ENCODE peak calls at places on chromosomes 7 and 10, in four cellular contexts. U is K562, D is HCT116, C is HepG2. H is an unnamed sample.
A peak's percentile ranks its signal among the peaks of the same experiment; 100 is the strongest.

GRCh38 chr10:119657725-119658124 is 6.5 kb downstream of the BAG3 start:
- DNase-seq in U (no peak), D (no peak), C (no peak), H (no peak)

GRCh38 chr7:83936056-83936703 is 258.4 kb downstream of the SEMA3A start:
- DNase-seq in U (peak; percentile 18), D (peak; percentile 69), C (peak; percentile 48), H (peak; percentile 57)

GRCh38 chr10:14450041-14450491 is 119.3 kb upstream of the FRMD4A start:
- DNase-seq in U (no peak), D (no peak), C (no peak), H (no peak)

GRCh38 chr10:98307916-98308315 is 39.9 kb upstream of the LOXL4 start:
- DNase-seq in U (no peak), D (no peak), C (no peak), H (no peak)

GRCh38 chr7:55160539-55160938 is 141.7 kb downstream of the EGFR start:
- DNase-seq in U (no peak), D (no peak), C (no peak), H (no peak)

GRCh38 chr10:103241262-103242011 is 4.2 kb upstream of the RPEL1 start:
- DNase-seq in U (no peak), D (peak; percentile 86), C (peak; percentile 50), H (no peak)

GRCh38 chr7:121832347-121832746 is 40.6 kb upstream of the PTPRZ1 start:
- DNase-seq in U (no peak), D (no peak), C (no peak), H (no peak)

GRCh38 chr7:137734221-137734620 is 112.6 kb downstream of the DGKI start:
- DNase-seq in U (no peak), D (no peak), C (no peak), H (no peak)

GRCh38 chr7:128197586-128197985 is 43.5 kb upstream of the LEP start:
- DNase-seq in U (no peak), D (no peak), C (no peak), H (peak; percentile 23)

GRCh38 chr7:133076142-133076541 is 5.7 kb downstream of the CHCHD3 start:
- DNase-seq in U (no peak), D (no peak), C (no peak), H (no peak)

GRCh38 chr7:78768859-78769258 is 684.6 kb downstream of the MAGI2 start:
- DNase-seq in U (no peak), D (no peak), C (no peak), H (peak; percentile 16)

DNA sequence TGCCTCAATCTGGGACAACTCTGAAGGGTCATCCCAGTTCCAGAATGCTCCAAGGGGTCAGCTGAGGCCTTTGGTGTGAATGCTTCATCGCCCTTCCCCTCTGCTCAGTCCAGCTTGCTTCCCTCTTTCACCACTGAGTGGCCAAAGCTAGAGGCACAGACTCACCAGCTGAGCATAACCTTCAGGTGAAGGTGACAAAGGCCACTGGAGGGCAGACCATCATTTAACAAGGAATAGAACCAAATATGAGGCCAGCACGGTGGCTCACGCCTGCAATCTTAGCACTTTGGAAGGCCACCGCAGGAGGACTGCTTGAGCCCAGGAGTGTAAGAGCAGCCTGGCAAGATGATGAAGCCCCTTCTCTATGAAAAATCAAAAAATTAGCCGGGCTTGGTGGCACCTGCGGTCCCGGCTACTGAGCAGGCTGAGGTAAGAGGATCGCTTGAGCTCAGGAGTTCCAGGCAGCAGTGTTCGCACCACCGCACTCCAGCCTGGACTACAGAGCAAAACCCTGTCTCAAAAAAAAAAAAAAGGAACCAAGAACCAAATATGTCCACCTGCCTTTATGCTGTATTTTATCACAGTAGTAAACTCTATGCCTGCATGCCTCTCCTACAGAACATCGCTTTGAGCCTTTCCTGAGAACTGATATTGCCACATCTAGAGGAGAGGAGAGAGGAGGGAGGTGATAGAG is 13.4 kb downstream of the PRKAG2 start:
- DNase-seq in U (no peak), D (no peak), C (peak; percentile 50), H (no peak)
- TF ChIP-seq CTCF in U (peak; percentile 67), D (peak; percentile 29), C (peak; percentile 67), H (no peak)

GRCh38 chr7:157669768-157670345 is 333.1 kb downstream of the DNAJB6 start:
- DNase-seq in U (no peak), D (no peak), C (no peak), H (no peak)
- TF ChIP-seq ELF1 in U (no peak), D (no peak), C (no peak), H (no peak)

GRCh38 chr10:130036296-130037065 is 72.4 kb upstream of the EBF3 start:
- DNase-seq in U (no peak), D (no peak), C (no peak), H (no peak)
- TF ChIP-seq CTCF in U (no peak), D (no peak), C (no peak), H (no peak)

DNA sequence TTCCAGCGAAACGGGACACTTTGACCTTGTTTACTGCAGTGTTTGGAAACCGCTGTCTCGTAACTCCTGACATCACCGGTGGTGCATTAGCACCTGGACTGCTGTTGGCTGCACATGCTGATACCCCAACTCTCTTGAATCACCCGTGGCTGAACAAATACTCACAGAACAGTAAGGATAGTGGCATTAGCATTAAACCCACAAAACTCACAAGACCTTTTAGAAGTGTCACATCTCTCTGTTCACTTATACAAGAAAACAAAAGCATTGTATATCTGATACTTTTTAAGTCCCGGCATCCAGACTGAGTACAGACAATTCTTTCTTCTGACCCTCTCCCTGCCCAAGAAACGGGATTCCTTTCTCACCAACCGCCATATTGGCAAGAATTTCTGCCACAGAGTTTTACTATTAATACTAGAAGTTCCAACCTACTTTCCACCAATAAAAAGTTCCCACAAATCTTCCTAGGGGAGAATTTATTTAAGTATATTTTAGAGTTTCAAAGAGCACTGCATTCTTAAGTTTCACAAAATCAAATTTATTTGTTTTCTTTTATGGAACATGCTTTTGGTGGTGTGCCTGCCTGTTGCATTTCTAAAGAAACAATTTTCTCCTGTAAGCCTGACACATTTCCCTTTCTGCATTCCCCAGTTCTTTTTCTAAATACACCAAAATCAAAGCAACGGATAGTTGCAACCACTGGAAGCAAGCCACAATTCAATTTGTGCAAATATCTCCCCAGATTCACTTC is 208.4 kb upstream of the KLF14 start:
- DNase-seq in U (peak; percentile 59), D (no peak), C (peak; percentile 70), H (no peak)
- TF ChIP-seq ELF1 in U (no peak), D (no peak), C (peak; percentile 9), H (no peak)

GRCh38 chr7:73642834-73643233 is 18.5 kb upstream of the MLXIPL start:
- DNase-seq in U (no peak), D (no peak), C (no peak), H (no peak)
- TF ChIP-seq CTCF in U (no peak), D (no peak), C (no peak), H (no peak)

GRCh38 chr7:28160551-28160991 is 20.0 kb downstream of the JAZF1 start:
- DNase-seq in U (no peak), D (no peak), C (no peak), H (no peak)
- TF ChIP-seq ELF1 in U (no peak), D (no peak), C (no peak), H (no peak)

GRCh38 chr7:148148456-148148855 is 442.1 kb upstream of the C7orf33 start:
- DNase-seq in U (no peak), D (no peak), C (no peak), H (no peak)

GRCh38 chr7:148147438-148147837 is 443.1 kb upstream of the C7orf33 start:
- DNase-seq in U (no peak), D (no peak), C (no peak), H (no peak)

GRCh38 chr7:148144827-148145226 is 445.7 kb upstream of the C7orf33 start:
- DNase-seq in U (no peak), D (no peak), C (no peak), H (no peak)

DNA sequence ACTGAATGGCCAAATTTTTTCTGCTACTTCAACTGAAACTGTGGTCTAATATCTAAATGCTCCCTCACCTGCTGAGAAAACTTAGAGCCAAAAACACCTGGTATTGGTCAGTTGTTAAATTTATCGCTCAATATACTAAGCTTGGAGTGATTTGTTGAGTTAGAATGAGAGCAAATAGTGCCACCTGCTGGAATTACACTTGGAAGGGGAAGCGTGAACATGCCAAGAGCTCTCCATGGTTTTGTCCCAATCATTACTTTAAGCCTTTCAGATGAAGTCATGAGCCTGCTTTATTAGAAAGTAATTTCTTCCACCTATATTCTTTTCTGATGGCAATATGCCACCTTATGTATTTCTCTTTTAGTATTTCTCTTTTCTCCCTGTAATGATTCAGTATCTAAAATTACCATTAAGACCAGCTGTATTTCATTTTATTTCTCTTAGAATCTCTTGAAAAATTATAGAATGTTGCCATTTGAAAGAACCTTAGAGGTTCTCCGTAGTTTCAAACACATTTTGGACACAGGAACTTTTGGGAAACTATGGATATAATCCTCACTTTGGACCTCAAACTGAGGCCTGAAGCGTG is 447.8 kb upstream of the C7orf33 start:
- DNase-seq in U (no peak), D (peak; percentile 21), C (peak; percentile 26), H (peak; percentile 62)
- TF ChIP-seq CTCF in U (peak; percentile 66), D (no peak), C (peak; percentile 64), H (peak; percentile 95)